ENCODE peak calls at places on chromosomes 5 and 9, in eight cellular contexts. One of them, this sample, is unnamed.

GRCh38 chr9:121736964-121737462 is 85.6 kb downstream of the DAB2IP start:
- DNase-seq in KBM-7: no peak
- DNase-seq in iPS-NIHi11: peak; percentile 89
- DNase-seq in stimulated activated CD4-positive, alpha-beta T cell treated with anti-CD3 and anti-CD28 coated beads, Interleukin-15, amount 100 ng/mL, for 24 hours: no peak
- DNase-seq in GM04504: no peak
- DNase-seq in fibroblast of pulmonary artery: no peak
- DNase-seq in PC-3: peak; percentile 14
- DNase-seq in fibroblast of lung: no peak
- DNase-seq in this sample: no peak

GRCh38 chr5:107873877-107874276 is 203.1 kb upstream of the EFNA5 start:
- DNase-seq in KBM-7: no peak
- DNase-seq in iPS-NIHi11: no peak
- DNase-seq in stimulated activated CD4-positive, alpha-beta T cell treated with anti-CD3 and anti-CD28 coated beads, Interleukin-15, amount 100 ng/mL, for 24 hours: no peak
- DNase-seq in GM04504: no peak
- DNase-seq in fibroblast of pulmonary artery: no peak
- DNase-seq in PC-3: peak; percentile 27
- DNase-seq in fibroblast of lung: peak; percentile 5
- DNase-seq in this sample: no peak

GRCh38 chr5:73815631-73816030 is 189.6 kb downstream of the ARHGEF28 start:
- DNase-seq in KBM-7: no peak
- DNase-seq in iPS-NIHi11: no peak
- DNase-seq in stimulated activated CD4-positive, alpha-beta T cell treated with anti-CD3 and anti-CD28 coated beads, Interleukin-15, amount 100 ng/mL, for 24 hours: no peak
- DNase-seq in GM04504: no peak
- DNase-seq in fibroblast of pulmonary artery: no peak
- DNase-seq in PC-3: peak; percentile 25
- DNase-seq in fibroblast of lung: no peak
- DNase-seq in this sample: no peak

GRCh38 chr5:154614125-154614524 is 136.1 kb upstream of the HAND1 start:
- DNase-seq in KBM-7: no peak
- DNase-seq in iPS-NIHi11: no peak
- DNase-seq in stimulated activated CD4-positive, alpha-beta T cell treated with anti-CD3 and anti-CD28 coated beads, Interleukin-15, amount 100 ng/mL, for 24 hours: no peak
- DNase-seq in GM04504: no peak
- DNase-seq in fibroblast of pulmonary artery: no peak
- DNase-seq in PC-3: no peak
- DNase-seq in fibroblast of lung: no peak
- DNase-seq in this sample: no peak

GRCh38 chr9:107348836-107349235 is 65.8 kb downstream of the RAD23B start:
- DNase-seq in KBM-7: no peak
- DNase-seq in iPS-NIHi11: no peak
- DNase-seq in stimulated activated CD4-positive, alpha-beta T cell treated with anti-CD3 and anti-CD28 coated beads, Interleukin-15, amount 100 ng/mL, for 24 hours: no peak
- DNase-seq in GM04504: no peak
- DNase-seq in fibroblast of pulmonary artery: no peak
- DNase-seq in PC-3: no peak
- DNase-seq in fibroblast of lung: no peak
- DNase-seq in this sample: no peak

GRCh38 chr5:111254613-111255012 is 30.4 kb downstream of the CAMK4 start:
- DNase-seq in KBM-7: no peak
- DNase-seq in iPS-NIHi11: no peak
- DNase-seq in stimulated activated CD4-positive, alpha-beta T cell treated with anti-CD3 and anti-CD28 coated beads, Interleukin-15, amount 100 ng/mL, for 24 hours: peak; percentile 85
- DNase-seq in GM04504: no peak
- DNase-seq in fibroblast of pulmonary artery: peak; percentile 6
- DNase-seq in PC-3: no peak
- DNase-seq in fibroblast of lung: peak; percentile 23
- DNase-seq in this sample: peak; percentile 31

GRCh38 chr5:159936686-159937329 is 20.5 kb downstream of the ADRA1B start:
- DNase-seq in KBM-7: no peak
- DNase-seq in iPS-NIHi11: no peak
- DNase-seq in stimulated activated CD4-positive, alpha-beta T cell treated with anti-CD3 and anti-CD28 coated beads, Interleukin-15, amount 100 ng/mL, for 24 hours: no peak
- DNase-seq in GM04504: no peak
- DNase-seq in fibroblast of pulmonary artery: peak; percentile 33
- DNase-seq in PC-3: peak; percentile 18
- DNase-seq in fibroblast of lung: peak; percentile 31
- DNase-seq in this sample: no peak

GRCh38 chr5:119742311-119742710 is 113.0 kb downstream of the FAM170A start:
- DNase-seq in KBM-7: no peak
- DNase-seq in iPS-NIHi11: no peak
- DNase-seq in stimulated activated CD4-positive, alpha-beta T cell treated with anti-CD3 and anti-CD28 coated beads, Interleukin-15, amount 100 ng/mL, for 24 hours: no peak
- DNase-seq in GM04504: no peak
- DNase-seq in fibroblast of pulmonary artery: no peak
- DNase-seq in PC-3: peak; percentile 45
- DNase-seq in fibroblast of lung: no peak
- DNase-seq in this sample: no peak

GRCh38 chr5:150082889-150083288 is 3.5 kb downstream of the CSF1R start:
- DNase-seq in KBM-7: peak; percentile 60
- DNase-seq in iPS-NIHi11: peak; percentile 7
- DNase-seq in stimulated activated CD4-positive, alpha-beta T cell treated with anti-CD3 and anti-CD28 coated beads, Interleukin-15, amount 100 ng/mL, for 24 hours: no peak
- DNase-seq in GM04504: no peak
- DNase-seq in fibroblast of pulmonary artery: no peak
- DNase-seq in PC-3: no peak
- DNase-seq in fibroblast of lung: no peak
- DNase-seq in this sample: no peak

GRCh38 chr5:142783601-142784291 is 13.6 kb downstream of the ARHGAP26 start:
- DNase-seq in KBM-7: no peak
- DNase-seq in iPS-NIHi11: peak; percentile 15
- DNase-seq in stimulated activated CD4-positive, alpha-beta T cell treated with anti-CD3 and anti-CD28 coated beads, Interleukin-15, amount 100 ng/mL, for 24 hours: peak; percentile 75
- DNase-seq in GM04504: no peak
- DNase-seq in fibroblast of pulmonary artery: peak; percentile 22
- DNase-seq in PC-3: no peak
- DNase-seq in fibroblast of lung: no peak
- DNase-seq in this sample: peak; percentile 59

GRCh38 chr5:124816381-124816780 is 69.9 kb upstream of the ZNF608 start:
- DNase-seq in KBM-7: no peak
- DNase-seq in iPS-NIHi11: no peak
- DNase-seq in stimulated activated CD4-positive, alpha-beta T cell treated with anti-CD3 and anti-CD28 coated beads, Interleukin-15, amount 100 ng/mL, for 24 hours: no peak
- DNase-seq in GM04504: no peak
- DNase-seq in fibroblast of pulmonary artery: no peak
- DNase-seq in PC-3: no peak
- DNase-seq in fibroblast of lung: no peak
- DNase-seq in this sample: no peak

GRCh38 chr5:16178745-16179372 is 732 bp downstream of the MARCHF11 start:
- DNase-seq in KBM-7: no peak
- DNase-seq in iPS-NIHi11: peak; percentile 85
- DNase-seq in stimulated activated CD4-positive, alpha-beta T cell treated with anti-CD3 and anti-CD28 coated beads, Interleukin-15, amount 100 ng/mL, for 24 hours: peak; percentile 39
- DNase-seq in GM04504: peak; percentile 25
- DNase-seq in fibroblast of pulmonary artery: peak; percentile 68
- DNase-seq in PC-3: peak; percentile 50
- DNase-seq in fibroblast of lung: peak; percentile 51
- DNase-seq in this sample: no peak

GRCh38 chr9:105887679-105888078 is 193.3 kb downstream of the TMEM38B start:
- DNase-seq in KBM-7: peak; percentile 56
- DNase-seq in iPS-NIHi11: no peak
- DNase-seq in stimulated activated CD4-positive, alpha-beta T cell treated with anti-CD3 and anti-CD28 coated beads, Interleukin-15, amount 100 ng/mL, for 24 hours: no peak
- DNase-seq in GM04504: no peak
- DNase-seq in fibroblast of pulmonary artery: no peak
- DNase-seq in PC-3: no peak
- DNase-seq in fibroblast of lung: no peak
- DNase-seq in this sample: no peak

GRCh38 chr9:80841888-80842287 is 847.5 kb downstream of the TLE1 start:
- DNase-seq in KBM-7: no peak
- DNase-seq in iPS-NIHi11: no peak
- DNase-seq in stimulated activated CD4-positive, alpha-beta T cell treated with anti-CD3 and anti-CD28 coated beads, Interleukin-15, amount 100 ng/mL, for 24 hours: no peak
- DNase-seq in GM04504: no peak
- DNase-seq in fibroblast of pulmonary artery: no peak
- DNase-seq in PC-3: no peak
- DNase-seq in fibroblast of lung: no peak
- DNase-seq in this sample: no peak

GRCh38 chr5:175383350-175383749 is 60.6 kb downstream of the DRD1 start:
- DNase-seq in KBM-7: no peak
- DNase-seq in iPS-NIHi11: no peak
- DNase-seq in stimulated activated CD4-positive, alpha-beta T cell treated with anti-CD3 and anti-CD28 coated beads, Interleukin-15, amount 100 ng/mL, for 24 hours: no peak
- DNase-seq in GM04504: no peak
- DNase-seq in fibroblast of pulmonary artery: no peak
- DNase-seq in PC-3: peak; percentile 63
- DNase-seq in fibroblast of lung: no peak
- DNase-seq in this sample: no peak

GRCh38 chr5:19099195-19099594 is 888.8 kb downstream of the CDH18 start:
- DNase-seq in KBM-7: no peak
- DNase-seq in iPS-NIHi11: no peak
- DNase-seq in stimulated activated CD4-positive, alpha-beta T cell treated with anti-CD3 and anti-CD28 coated beads, Interleukin-15, amount 100 ng/mL, for 24 hours: no peak
- DNase-seq in GM04504: no peak
- DNase-seq in fibroblast of pulmonary artery: no peak
- DNase-seq in PC-3: no peak
- DNase-seq in fibroblast of lung: no peak
- DNase-seq in this sample: no peak

GRCh38 chr5:129359450-129359849 is 100.6 kb upstream of the ADAMTS19 start:
- DNase-seq in KBM-7: no peak
- DNase-seq in iPS-NIHi11: no peak
- DNase-seq in stimulated activated CD4-positive, alpha-beta T cell treated with anti-CD3 and anti-CD28 coated beads, Interleukin-15, amount 100 ng/mL, for 24 hours: no peak
- DNase-seq in GM04504: no peak
- DNase-seq in fibroblast of pulmonary artery: no peak
- DNase-seq in PC-3: no peak
- DNase-seq in fibroblast of lung: no peak
- DNase-seq in this sample: no peak

GRCh38 chr5:33565304-33565703 is 124.5 kb downstream of the TARS1 start:
- DNase-seq in KBM-7: no peak
- DNase-seq in iPS-NIHi11: no peak
- DNase-seq in stimulated activated CD4-positive, alpha-beta T cell treated with anti-CD3 and anti-CD28 coated beads, Interleukin-15, amount 100 ng/mL, for 24 hours: no peak
- DNase-seq in GM04504: no peak
- DNase-seq in fibroblast of pulmonary artery: peak; percentile 17
- DNase-seq in PC-3: no peak
- DNase-seq in fibroblast of lung: peak; percentile 44
- DNase-seq in this sample: no peak

GRCh38 chr5:101390317-101390908 is 487.3 kb upstream of the ST8SIA4 start:
- DNase-seq in KBM-7: peak; percentile 77
- DNase-seq in iPS-NIHi11: peak; percentile 59
- DNase-seq in stimulated activated CD4-positive, alpha-beta T cell treated with anti-CD3 and anti-CD28 coated beads, Interleukin-15, amount 100 ng/mL, for 24 hours: peak; percentile 1
- DNase-seq in GM04504: peak; percentile 23
- DNase-seq in fibroblast of pulmonary artery: peak; percentile 68
- DNase-seq in PC-3: peak; percentile 71
- DNase-seq in fibroblast of lung: peak; percentile 74
- DNase-seq in this sample: no peak

GRCh38 chr9:80707120-80707519 is 982.2 kb downstream of the TLE1 start:
- DNase-seq in KBM-7: no peak
- DNase-seq in iPS-NIHi11: no peak
- DNase-seq in stimulated activated CD4-positive, alpha-beta T cell treated with anti-CD3 and anti-CD28 coated beads, Interleukin-15, amount 100 ng/mL, for 24 hours: no peak
- DNase-seq in GM04504: no peak
- DNase-seq in fibroblast of pulmonary artery: peak; percentile 16
- DNase-seq in PC-3: peak; percentile 63
- DNase-seq in fibroblast of lung: peak; percentile 17
- DNase-seq in this sample: no peak

GRCh38 chr5:129903466-129904101 is 681 bp upstream of the CHSY3 start:
- DNase-seq in KBM-7: no peak
- DNase-seq in iPS-NIHi11: no peak
- DNase-seq in stimulated activated CD4-positive, alpha-beta T cell treated with anti-CD3 and anti-CD28 coated beads, Interleukin-15, amount 100 ng/mL, for 24 hours: no peak
- DNase-seq in GM04504: no peak
- DNase-seq in fibroblast of pulmonary artery: no peak
- DNase-seq in PC-3: no peak
- DNase-seq in fibroblast of lung: no peak
- DNase-seq in this sample: no peak

GRCh38 chr9:121703014-121703734 is 51.7 kb downstream of the DAB2IP start:
- DNase-seq in KBM-7: no peak
- DNase-seq in iPS-NIHi11: no peak
- DNase-seq in stimulated activated CD4-positive, alpha-beta T cell treated with anti-CD3 and anti-CD28 coated beads, Interleukin-15, amount 100 ng/mL, for 24 hours: no peak
- DNase-seq in GM04504: no peak
- DNase-seq in fibroblast of pulmonary artery: no peak
- DNase-seq in PC-3: no peak
- DNase-seq in fibroblast of lung: no peak
- DNase-seq in this sample: no peak

GRCh38 chr5:40184-40583 is 51.8 kb upstream of the PLEKHG4B start:
- DNase-seq in KBM-7: no peak
- DNase-seq in iPS-NIHi11: no peak
- DNase-seq in stimulated activated CD4-positive, alpha-beta T cell treated with anti-CD3 and anti-CD28 coated beads, Interleukin-15, amount 100 ng/mL, for 24 hours: no peak
- DNase-seq in GM04504: no peak
- DNase-seq in fibroblast of pulmonary artery: no peak
- DNase-seq in PC-3: peak; percentile 48
- DNase-seq in fibroblast of lung: no peak
- DNase-seq in this sample: no peak

GRCh38 chr5:141084487-141084989 is 9.9 kb upstream of the PCDHB2 start:
- DNase-seq in KBM-7: no peak
- DNase-seq in iPS-NIHi11: peak; percentile 25
- DNase-seq in stimulated activated CD4-positive, alpha-beta T cell treated with anti-CD3 and anti-CD28 coated beads, Interleukin-15, amount 100 ng/mL, for 24 hours: peak; percentile 44
- DNase-seq in GM04504: peak; percentile 6
- DNase-seq in fibroblast of pulmonary artery: peak; percentile 46
- DNase-seq in PC-3: peak; percentile 47
- DNase-seq in fibroblast of lung: peak; percentile 43
- DNase-seq in this sample: no peak

GRCh38 chr9:32571969-32572899 is 725 bp downstream of the NDUFB6 start:
- DNase-seq in KBM-7: peak; percentile 86
- DNase-seq in iPS-NIHi11: peak; percentile 79
- DNase-seq in stimulated activated CD4-positive, alpha-beta T cell treated with anti-CD3 and anti-CD28 coated beads, Interleukin-15, amount 100 ng/mL, for 24 hours: peak; percentile 79
- DNase-seq in GM04504: peak; percentile 40
- DNase-seq in fibroblast of pulmonary artery: peak; percentile 84
- DNase-seq in PC-3: peak; percentile 70
- DNase-seq in fibroblast of lung: peak; percentile 78
- DNase-seq in this sample: peak; percentile 67

GRCh38 chr5:43036856-43037711 is 3.0 kb downstream of the ANXA2R start:
- DNase-seq in KBM-7: no peak
- DNase-seq in iPS-NIHi11: no peak
- DNase-seq in stimulated activated CD4-positive, alpha-beta T cell treated with anti-CD3 and anti-CD28 coated beads, Interleukin-15, amount 100 ng/mL, for 24 hours: no peak
- DNase-seq in GM04504: no peak
- DNase-seq in fibroblast of pulmonary artery: peak; percentile 51
- DNase-seq in PC-3: peak; percentile 71
- DNase-seq in fibroblast of lung: peak; percentile 75
- DNase-seq in this sample: no peak

GRCh38 chr9:122791872-122792669 is 3.3 kb downstream of the OR5C1 start:
- DNase-seq in KBM-7: no peak
- DNase-seq in iPS-NIHi11: no peak
- DNase-seq in stimulated activated CD4-positive, alpha-beta T cell treated with anti-CD3 and anti-CD28 coated beads, Interleukin-15, amount 100 ng/mL, for 24 hours: no peak
- DNase-seq in GM04504: no peak
- DNase-seq in fibroblast of pulmonary artery: no peak
- DNase-seq in PC-3: no peak
- DNase-seq in fibroblast of lung: no peak
- DNase-seq in this sample: no peak

GRCh38 chr5:139178948-139179347 is 19.2 kb downstream of the SIL1 start:
- DNase-seq in KBM-7: peak; percentile 32
- DNase-seq in iPS-NIHi11: peak; percentile 53
- DNase-seq in stimulated activated CD4-positive, alpha-beta T cell treated with anti-CD3 and anti-CD28 coated beads, Interleukin-15, amount 100 ng/mL, for 24 hours: no peak
- DNase-seq in GM04504: no peak
- DNase-seq in fibroblast of pulmonary artery: peak; percentile 80
- DNase-seq in PC-3: no peak
- DNase-seq in fibroblast of lung: peak; percentile 30
- DNase-seq in this sample: no peak

GRCh38 chr9:93671030-93671358 is 94.6 kb downstream of the PHF2 start:
- DNase-seq in KBM-7: no peak
- DNase-seq in iPS-NIHi11: no peak
- DNase-seq in stimulated activated CD4-positive, alpha-beta T cell treated with anti-CD3 and anti-CD28 coated beads, Interleukin-15, amount 100 ng/mL, for 24 hours: no peak
- DNase-seq in GM04504: no peak
- DNase-seq in fibroblast of pulmonary artery: no peak
- DNase-seq in PC-3: no peak
- DNase-seq in fibroblast of lung: no peak
- DNase-seq in this sample: no peak

GRCh38 chr5:151070449-151070848 is 10.4 kb downstream of the TNIP1 start:
- DNase-seq in KBM-7: no peak
- DNase-seq in iPS-NIHi11: no peak
- DNase-seq in stimulated activated CD4-positive, alpha-beta T cell treated with anti-CD3 and anti-CD28 coated beads, Interleukin-15, amount 100 ng/mL, for 24 hours: no peak
- DNase-seq in GM04504: no peak
- DNase-seq in fibroblast of pulmonary artery: no peak
- DNase-seq in PC-3: no peak
- DNase-seq in fibroblast of lung: peak; percentile 29
- DNase-seq in this sample: no peak

This sample was measured in effector memory CD8-positive, alpha-beta T cell.